ENCODE peak calls at places on chromosome 4, in seven cellular contexts. L is hepatocyte, U is uterus, C is ovary, J is GM20000, M is H54, A is HFF-Myc. X is an unnamed sample.
A peak's percentile ranks its signal among the peaks of the same experiment; 100 is the strongest.

GRCh38 chr4:83837614-83838308 is 301.9 kb downstream of the GPAT3 start:
- DNase-seq in U (no peak), L (no peak), C (no peak), M (no peak), A (no peak), J (no peak), X (no peak)

GRCh38 chr4:27176400-27176799 is 315.8 kb downstream of the STIM2 start:
- DNase-seq in C (no peak), A (no peak), U (no peak), M (no peak), J (no peak), L (peak; percentile 72), X (peak; percentile 21)

GRCh38 chr4:80471701-80472100 is 136.2 kb downstream of the CFAP299 start:
- DNase-seq in U (no peak), C (no peak), J (no peak), M (peak; percentile 4), L (peak; percentile 58), A (no peak), X (peak; percentile 46)

GRCh38 chr4:147309434-147309833 is 171.5 kb upstream of the EDNRA start:
- DNase-seq in C (no peak), M (no peak), L (no peak), A (no peak), J (no peak), U (no peak), X (peak; percentile 15)

GRCh38 chr4:138734746-138735145 is 280.8 kb upstream of the NOCT start:
- DNase-seq in A (peak; percentile 38), L (peak; percentile 11), U (no peak), M (no peak), C (no peak), J (no peak), X (peak; percentile 59)

GRCh38 chr4:10151182-10151581 is 34.6 kb upstream of the WDR1 start:
- DNase-seq in U (no peak), C (no peak), M (no peak), L (no peak), J (no peak), A (no peak), X (no peak)

GRCh38 chr4:153518637-153519384 is 52.7 kb downstream of the TMEM131L start:
- DNase-seq in U (no peak), A (no peak), L (peak; percentile 34), C (no peak), J (no peak), M (no peak), X (no peak)

GRCh38 chr4:148454835-148455234 is 12.6 kb upstream of the NR3C2 start:
- DNase-seq in M (no peak), U (no peak), A (no peak), L (no peak), C (no peak), J (no peak), X (no peak)

GRCh38 chr4:16199132-16199531 is 27.1 kb downstream of the TAPT1 start:
- DNase-seq in J (no peak), A (no peak), C (no peak), M (no peak), U (no peak), L (peak; percentile 40), X (peak; percentile 22)

GRCh38 chr4:67762091-67762490 is 7.9 kb upstream of the GNRHR start:
- DNase-seq in U (no peak), A (no peak), C (no peak), L (no peak), M (no peak), J (peak; percentile 42), X (peak; percentile 63)

GRCh38 chr4:186058253-186058979 is 10.5 kb upstream of the TLR3 start:
- DNase-seq in J (peak; percentile 83), U (no peak), C (no peak), A (no peak), M (no peak), L (no peak), X (no peak)

GRCh38 chr4:111946789-111947188 is 198.5 kb upstream of the FAM241A start:
- DNase-seq in M (no peak), J (no peak), U (no peak), C (no peak), L (no peak), A (no peak), X (no peak)

GRCh38 chr4:88318751-88319350 is 34.5 kb upstream of the PPM1K start:
- DNase-seq in U (no peak), L (no peak), C (no peak), J (no peak), A (no peak), M (no peak), X (peak; percentile 46)

GRCh38 chr4:145481164-145481941 is at the start of gene SMAD1:
- DNase-seq in J (peak; percentile 77), A (peak; percentile 30), L (peak; percentile 91), U (peak; percentile 72), M (peak; percentile 41), C (peak; percentile 74), X (peak; percentile 72)

GRCh38 chr4:7441201-7441600 is 6.5 kb upstream of the PSAPL1 start:
- DNase-seq in U (no peak), L (no peak), M (no peak), C (no peak), J (no peak), A (no peak), X (no peak)

GRCh38 chr4:3322059-3322550 is 29.3 kb downstream of the RGS12 start:
- DNase-seq in L (no peak), M (no peak), U (no peak), C (no peak), A (no peak), J (no peak), X (no peak)

GRCh38 chr4:80219301-80220025 is 22.2 kb downstream of the PRDM8 start:
- DNase-seq in C (no peak), A (no peak), J (no peak), M (no peak), U (no peak), L (peak; percentile 5), X (peak; percentile 28)

GRCh38 chr4:32140636-32141035 is 1420.5 kb downstream of the PCDH7 start:
- DNase-seq in L (peak; percentile 19), U (no peak), J (no peak), M (peak; percentile 9), C (no peak), A (no peak), X (peak; percentile 95)

GRCh38 chr4:37892641-37893040 is 1.8 kb downstream of the TBC1D1 start:
- DNase-seq in A (no peak), C (no peak), L (no peak), U (no peak), M (no peak), J (peak; percentile 77), X (no peak)

GRCh38 chr4:85823295-85823694 is 348.3 kb downstream of the ARHGAP24 start:
- DNase-seq in C (no peak), M (no peak), L (no peak), J (no peak), A (no peak), U (no peak), X (peak; percentile 55)

GRCh38 chr4:41882622-41883347 is 52.4 kb upstream of the TMEM33 start:
- DNase-seq in C (peak; percentile 28), M (peak; percentile 65), J (peak; percentile 91), L (peak; percentile 54), A (no peak), U (no peak), X (peak; percentile 36)

GRCh38 chr4:48315728-48316630 is 25.4 kb upstream of the SLAIN2 start:
- DNase-seq in C (no peak), M (no peak), U (no peak), J (peak; percentile 60), A (no peak), L (peak; percentile 55), X (peak; percentile 72)

GRCh38 chr4:20591571-20592455 is 108.4 kb upstream of the PACRGL start:
- DNase-seq in C (no peak), M (no peak), U (no peak), J (no peak), A (no peak), L (no peak), X (no peak)

GRCh38 chr4:112167790-112168189 is 22.5 kb downstream of the FAM241A start:
- DNase-seq in C (no peak), U (no peak), J (no peak), L (no peak), A (no peak), M (no peak), X (no peak)

GRCh38 chr4:93394488-93395185 is 433.9 kb upstream of the ATOH1 start:
- DNase-seq in J (no peak), U (no peak), L (no peak), C (no peak), M (no peak), A (no peak), X (peak; percentile 20)

GRCh38 chr4:92035666-92036065 is 268.1 kb upstream of the GRID2 start:
- DNase-seq in L (no peak), U (no peak), M (no peak), A (no peak), J (no peak), C (no peak), X (peak; percentile 0)

GRCh38 chr4:61693520-61693919 is 493.4 kb downstream of the ADGRL3 start:
- DNase-seq in L (no peak), M (no peak), C (no peak), J (no peak), U (no peak), A (no peak), X (no peak)

GRCh38 chr4:1445716-1446445 is 39.6 kb upstream of the NKX1-1 start:
- DNase-seq in L (no peak), A (no peak), U (no peak), J (no peak), M (no peak), C (no peak), X (no peak)

GRCh38 chr4:73664470-73664869 is 44.2 kb upstream of the RASSF6 start:
- DNase-seq in J (no peak), C (no peak), U (no peak), A (no peak), M (no peak), L (no peak), X (no peak)

GRCh38 chr4:8393593-8394038 is 46.9 kb downstream of the ACOX3 start:
- DNase-seq in A (peak; percentile 86), U (peak; percentile 89), J (no peak), M (peak; percentile 88), L (peak; percentile 50), C (peak; percentile 84), X (peak; percentile 98)

GRCh38 chr4:150297861-150298474 is 219.7 kb downstream of the DCLK2 start:
- DNase-seq in C (peak; percentile 44), L (peak; percentile 68), J (no peak), U (peak; percentile 26), A (no peak), M (no peak), X (peak; percentile 64)

GRCh38 chr4:105192910-105193309 is 46.2 kb downstream of the TET2 start:
- DNase-seq in C (no peak), L (no peak), M (no peak), A (no peak), U (no peak), J (no peak), X (no peak)

GRCh38 chr4:5894266-5894665 is 1.4 kb upstream of the CRMP1 start:
- DNase-seq in A (no peak), L (no peak), M (no peak), C (no peak), J (no peak), U (no peak), X (no peak)

X was measured in M059J.